ENCODE peak calls at places on chromosomes 7 and 10, in seven cellular contexts. One of them, this sample, is unnamed.
A peak's percentile ranks its signal among the peaks of the same experiment; 100 is the strongest.

GRCh38 chr10:130934333-130935035 is 377.0 kb downstream of the TCERG1L start:
- DNase-seq in Peyer's patch: no peak
- DNase-seq in tibial artery: no peak
- DNase-seq in AG04450: no peak
- DNase-seq in breast epithelium: no peak
- DNase-seq in thoracic aorta: no peak
- DNase-seq in IMR-90: no peak
- DNase-seq in this sample: no peak

GRCh38 chr7:7681191-7681935 is 37.0 kb downstream of the RPA3 start:
- DNase-seq in tibial artery: peak; percentile 41
- DNase-seq in AG04450: no peak
- DNase-seq in thoracic aorta: no peak
- DNase-seq in Peyer's patch: peak; percentile 51
- DNase-seq in breast epithelium: no peak
- DNase-seq in IMR-90: peak; percentile 61
- DNase-seq in this sample: peak; percentile 45

GRCh38 chr10:132628966-132629900 is 91.6 kb downstream of the INPP5A start:
- DNase-seq in breast epithelium: no peak
- DNase-seq in Peyer's patch: no peak
- DNase-seq in tibial artery: no peak
- DNase-seq in IMR-90: no peak
- DNase-seq in AG04450: no peak
- DNase-seq in thoracic aorta: no peak
- DNase-seq in this sample: no peak

GRCh38 chr7:99141756-99142726 is 1.9 kb downstream of the SMURF1 start:
- DNase-seq in thoracic aorta: peak; percentile 26
- DNase-seq in breast epithelium: peak; percentile 57
- DNase-seq in IMR-90: peak; percentile 79
- DNase-seq in AG04450: peak; percentile 53
- DNase-seq in Peyer's patch: peak; percentile 66
- DNase-seq in tibial artery: peak; percentile 60
- DNase-seq in this sample: peak; percentile 78

GRCh38 chr7:6444516-6445269 is 3.1 kb downstream of the DAGLB start:
- DNase-seq in thoracic aorta: no peak
- DNase-seq in breast epithelium: no peak
- DNase-seq in tibial artery: no peak
- DNase-seq in Peyer's patch: no peak
- DNase-seq in AG04450: no peak
- DNase-seq in IMR-90: peak; percentile 60
- DNase-seq in this sample: peak; percentile 74

GRCh38 chr7:33423646-33424020 is 294.3 kb downstream of the BBS9 start:
- DNase-seq in breast epithelium: no peak
- DNase-seq in tibial artery: no peak
- DNase-seq in thoracic aorta: no peak
- DNase-seq in AG04450: no peak
- DNase-seq in IMR-90: no peak
- DNase-seq in Peyer's patch: no peak
- DNase-seq in this sample: no peak

GRCh38 chr7:7565746-7566650 is 686 bp upstream of the MIOS start:
- DNase-seq in thoracic aorta: no peak
- DNase-seq in AG04450: no peak
- DNase-seq in tibial artery: no peak
- DNase-seq in Peyer's patch: no peak
- DNase-seq in IMR-90: no peak
- DNase-seq in breast epithelium: no peak
- DNase-seq in this sample: no peak

GRCh38 chr10:44589181-44589884 is 204.4 kb upstream of the CXCL12 start:
- DNase-seq in AG04450: no peak
- DNase-seq in IMR-90: no peak
- DNase-seq in tibial artery: no peak
- DNase-seq in breast epithelium: no peak
- DNase-seq in thoracic aorta: no peak
- DNase-seq in Peyer's patch: no peak
- DNase-seq in this sample: no peak

GRCh38 chr10:91700788-91701444 is 68.0 kb upstream of the PPP1R3C start:
- DNase-seq in breast epithelium: no peak
- DNase-seq in IMR-90: peak; percentile 81
- DNase-seq in tibial artery: no peak
- DNase-seq in AG04450: peak; percentile 15
- DNase-seq in Peyer's patch: no peak
- DNase-seq in thoracic aorta: no peak
- DNase-seq in this sample: no peak

GRCh38 chr10:33521062-33521461 is 186.6 kb upstream of the NRP1 start:
- DNase-seq in IMR-90: no peak
- DNase-seq in AG04450: no peak
- DNase-seq in breast epithelium: no peak
- DNase-seq in Peyer's patch: no peak
- DNase-seq in thoracic aorta: no peak
- DNase-seq in tibial artery: no peak
- DNase-seq in this sample: no peak

GRCh38 chr10:86373251-86373650 is 6.7 kb upstream of the GRID1 start:
- DNase-seq in thoracic aorta: no peak
- DNase-seq in Peyer's patch: no peak
- DNase-seq in AG04450: no peak
- DNase-seq in IMR-90: no peak
- DNase-seq in tibial artery: no peak
- DNase-seq in breast epithelium: no peak
- DNase-seq in this sample: no peak

GRCh38 chr10:31709028-31709427 is 219.6 kb downstream of the ARHGAP12 start:
- DNase-seq in Peyer's patch: no peak
- DNase-seq in IMR-90: no peak
- DNase-seq in AG04450: no peak
- DNase-seq in breast epithelium: no peak
- DNase-seq in thoracic aorta: no peak
- DNase-seq in tibial artery: no peak
- DNase-seq in this sample: no peak

GRCh38 chr10:125154529-125154928 is 5.8 kb downstream of the CTBP2 start:
- DNase-seq in IMR-90: no peak
- DNase-seq in AG04450: no peak
- DNase-seq in Peyer's patch: no peak
- DNase-seq in thoracic aorta: no peak
- DNase-seq in breast epithelium: no peak
- DNase-seq in tibial artery: no peak
- DNase-seq in this sample: no peak

DNA sequence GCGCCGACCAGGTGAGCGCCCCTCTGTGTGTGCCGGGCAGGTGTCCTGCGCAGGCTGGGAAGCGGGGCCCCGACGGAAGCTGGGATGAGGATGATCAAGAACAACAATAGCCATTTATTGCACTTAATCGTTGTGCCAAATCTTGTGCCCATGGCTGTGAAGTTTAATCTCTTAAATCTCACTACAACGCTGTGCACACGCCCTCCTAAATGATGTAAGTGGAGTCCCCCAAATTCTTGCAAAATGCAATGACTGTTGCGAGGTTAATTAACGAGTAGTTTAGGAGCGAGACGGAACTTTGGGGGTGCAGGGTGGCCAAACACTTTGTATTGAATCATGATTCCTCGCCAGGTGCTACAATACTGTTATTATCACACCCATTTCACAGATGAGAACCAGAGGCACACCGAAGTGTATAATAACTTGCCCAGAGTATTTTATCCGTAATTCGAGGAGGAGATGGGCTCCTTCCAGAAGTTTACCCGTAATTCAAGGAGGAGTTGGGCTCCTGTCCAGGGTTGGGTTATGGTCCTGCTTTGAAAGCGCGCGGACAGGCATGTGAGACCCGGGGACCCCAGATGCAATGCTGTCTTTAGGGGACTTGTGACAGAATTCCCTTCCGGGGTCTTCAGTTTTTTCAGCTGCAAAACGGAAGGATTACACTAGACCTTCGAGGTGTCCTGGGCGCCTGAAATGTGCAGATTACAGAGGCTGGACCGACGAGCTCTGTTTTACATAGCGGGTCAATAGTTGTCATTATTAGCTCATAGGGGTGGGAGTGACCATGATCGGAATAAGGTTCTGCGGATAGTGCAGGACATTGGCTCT is 1.0 kb downstream of the FFAR4 start:
- DNase-seq in IMR-90: no peak
- DNase-seq in breast epithelium: no peak
- DNase-seq in thoracic aorta: no peak
- DNase-seq in AG04450: no peak
- DNase-seq in tibial artery: no peak
- DNase-seq in Peyer's patch: no peak
- DNase-seq in this sample: no peak
- H3K4me3 ChIP-seq in IMR-90: no peak overlapping the region
- H3K4me3 ChIP-seq in breast epithelium: peak overlapping the region; percentile 41
- H3K4me3 ChIP-seq in thoracic aorta: peak overlapping the region; percentile 66
- H3K4me3 ChIP-seq in AG04450: no peak overlapping the region
- H3K4me3 ChIP-seq in tibial artery: peak overlapping the region; percentile 43
- H3K4me3 ChIP-seq in Peyer's patch: peak overlapping the region; percentile 35
- H3K4me3 ChIP-seq in this sample: no peak overlapping the region

GRCh38 chr10:119540038-119540437 is 2.5 kb downstream of the RGS10 start:
- DNase-seq in Peyer's patch: no peak
- DNase-seq in breast epithelium: no peak
- DNase-seq in thoracic aorta: no peak
- DNase-seq in IMR-90: no peak
- DNase-seq in tibial artery: no peak
- DNase-seq in AG04450: no peak
- DNase-seq in this sample: no peak

GRCh38 chr10:119542990-119543813 is 683 bp upstream of the RGS10 start:
- DNase-seq in IMR-90: peak; percentile 49
- DNase-seq in thoracic aorta: no peak
- DNase-seq in AG04450: no peak
- DNase-seq in tibial artery: peak; percentile 59
- DNase-seq in breast epithelium: no peak
- DNase-seq in Peyer's patch: peak; percentile 75
- DNase-seq in this sample: peak; percentile 63

GRCh38 chr10:119542357-119542989 is at the start of gene RGS10:
- DNase-seq in breast epithelium: peak; percentile 52
- DNase-seq in Peyer's patch: peak; percentile 84
- DNase-seq in IMR-90: peak; percentile 72
- DNase-seq in AG04450: no peak
- DNase-seq in thoracic aorta: no peak
- DNase-seq in tibial artery: peak; percentile 82
- DNase-seq in this sample: peak; percentile 68

GRCh38 chr10:119541046-119541445 is 1.5 kb downstream of the RGS10 start:
- DNase-seq in AG04450: no peak
- DNase-seq in tibial artery: no peak
- DNase-seq in thoracic aorta: no peak
- DNase-seq in Peyer's patch: no peak
- DNase-seq in IMR-90: peak; percentile 40
- DNase-seq in breast epithelium: no peak
- DNase-seq in this sample: no peak

GRCh38 chr10:119541459-119542356 is 811 bp downstream of the RGS10 start:
- DNase-seq in tibial artery: no peak
- DNase-seq in breast epithelium: no peak
- DNase-seq in Peyer's patch: peak; percentile 57
- DNase-seq in IMR-90: no peak
- DNase-seq in thoracic aorta: no peak
- DNase-seq in AG04450: no peak
- DNase-seq in this sample: no peak
- H3K27ac ChIP-seq in tibial artery: peak overlapping the region; percentile 60
- H3K27ac ChIP-seq in breast epithelium: peak overlapping the region; percentile 75
- H3K27ac ChIP-seq in Peyer's patch: peak overlapping the region; percentile 75
- H3K27ac ChIP-seq in IMR-90: peak overlapping the region; percentile 57
- H3K27ac ChIP-seq in thoracic aorta: peak overlapping the region; percentile 13
- H3K27ac ChIP-seq in AG04450: no peak overlapping the region
- H3K27ac ChIP-seq in this sample: no peak overlapping the region

GRCh38 chr7:156082048-156082447 is 269.8 kb upstream of the SHH start:
- DNase-seq in Peyer's patch: no peak
- DNase-seq in tibial artery: no peak
- DNase-seq in breast epithelium: no peak
- DNase-seq in AG04450: no peak
- DNase-seq in thoracic aorta: no peak
- DNase-seq in IMR-90: no peak
- DNase-seq in this sample: no peak

GRCh38 chr7:156074982-156075615 is 262.8 kb upstream of the SHH start:
- DNase-seq in Peyer's patch: no peak
- DNase-seq in AG04450: no peak
- DNase-seq in breast epithelium: no peak
- DNase-seq in IMR-90: no peak
- DNase-seq in tibial artery: no peak
- DNase-seq in thoracic aorta: no peak
- DNase-seq in this sample: no peak

GRCh38 chr7:156080046-156080445 is 267.8 kb upstream of the SHH start:
- DNase-seq in IMR-90: no peak
- DNase-seq in AG04450: no peak
- DNase-seq in breast epithelium: no peak
- DNase-seq in Peyer's patch: no peak
- DNase-seq in thoracic aorta: no peak
- DNase-seq in tibial artery: no peak
- DNase-seq in this sample: no peak

GRCh38 chr7:156079156-156079555 is 266.9 kb upstream of the SHH start:
- DNase-seq in AG04450: no peak
- DNase-seq in IMR-90: no peak
- DNase-seq in tibial artery: no peak
- DNase-seq in Peyer's patch: no peak
- DNase-seq in thoracic aorta: no peak
- DNase-seq in breast epithelium: no peak
- DNase-seq in this sample: no peak

DNA sequence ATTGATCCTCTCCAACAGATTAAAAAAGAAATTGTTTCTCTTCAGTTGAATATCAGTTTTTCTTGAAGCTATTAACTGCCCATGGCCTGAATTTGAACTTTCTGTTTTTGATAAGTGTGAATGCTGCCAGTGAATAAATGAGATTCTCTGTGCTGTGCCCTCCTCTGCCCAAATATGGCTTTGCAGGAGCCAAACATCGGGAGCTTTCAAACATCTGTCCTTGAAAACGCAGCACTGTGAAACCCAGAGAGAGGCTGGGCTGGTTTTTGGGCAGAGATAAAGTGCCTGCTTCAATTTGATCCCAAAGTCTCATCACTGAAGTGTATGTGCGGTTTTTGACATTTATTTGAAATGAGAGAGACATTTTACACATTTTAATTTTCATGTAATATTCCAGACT is 268.3 kb upstream of the SHH start:
- DNase-seq in Peyer's patch: no peak
- DNase-seq in thoracic aorta: no peak
- DNase-seq in IMR-90: no peak
- DNase-seq in breast epithelium: no peak
- DNase-seq in AG04450: no peak
- DNase-seq in tibial artery: no peak
- DNase-seq in this sample: no peak
- H3K27me3 ChIP-seq in Peyer's patch: no peaks in the 10 kb centered on the region
- H3K27me3 ChIP-seq in thoracic aorta: no peaks in the 10 kb centered on the region
- H3K27me3 ChIP-seq in IMR-90: no peaks in the 10 kb centered on the region
- H3K27me3 ChIP-seq in breast epithelium: no peaks in the 10 kb centered on the region
- H3K27me3 ChIP-seq in AG04450: no peaks in the 10 kb centered on the region
- H3K27me3 ChIP-seq in tibial artery: no peaks in the 10 kb centered on the region
- H3K27me3 ChIP-seq in this sample: peaks cover 11% of the 10 kb centered on the region

GRCh38 chr10:114768394-114768786 is 53.2 kb upstream of the FHIP2A start:
- DNase-seq in IMR-90: no peak
- DNase-seq in Peyer's patch: no peak
- DNase-seq in breast epithelium: no peak
- DNase-seq in thoracic aorta: no peak
- DNase-seq in AG04450: no peak
- DNase-seq in tibial artery: no peak
- DNase-seq in this sample: no peak

GRCh38 chr10:114767589-114768393 is 53.8 kb upstream of the FHIP2A start:
- DNase-seq in tibial artery: no peak
- DNase-seq in breast epithelium: no peak
- DNase-seq in thoracic aorta: no peak
- DNase-seq in IMR-90: peak; percentile 28
- DNase-seq in AG04450: no peak
- DNase-seq in Peyer's patch: no peak
- DNase-seq in this sample: no peak

GRCh38 chr10:114764656-114765055 is 56.9 kb upstream of the FHIP2A start:
- DNase-seq in IMR-90: no peak
- DNase-seq in breast epithelium: no peak
- DNase-seq in Peyer's patch: no peak
- DNase-seq in AG04450: no peak
- DNase-seq in tibial artery: no peak
- DNase-seq in thoracic aorta: no peak
- DNase-seq in this sample: no peak

GRCh38 chr10:114766470-114766869 is 55.1 kb upstream of the FHIP2A start:
- DNase-seq in IMR-90: peak; percentile 37
- DNase-seq in breast epithelium: no peak
- DNase-seq in tibial artery: no peak
- DNase-seq in thoracic aorta: no peak
- DNase-seq in AG04450: no peak
- DNase-seq in Peyer's patch: no peak
- DNase-seq in this sample: no peak

GRCh38 chr10:114767101-114767588 is 54.4 kb upstream of the FHIP2A start:
- DNase-seq in breast epithelium: no peak
- DNase-seq in Peyer's patch: no peak
- DNase-seq in IMR-90: peak; percentile 74
- DNase-seq in tibial artery: no peak
- DNase-seq in thoracic aorta: no peak
- DNase-seq in AG04450: peak; percentile 24
- DNase-seq in this sample: no peak
- H3K4me3 ChIP-seq in breast epithelium: peak overlapping the region; percentile 68
- H3K4me3 ChIP-seq in Peyer's patch: peak overlapping the region; percentile 96
- H3K4me3 ChIP-seq in IMR-90: peak overlapping the region; percentile 75
- H3K4me3 ChIP-seq in tibial artery: peak overlapping the region; percentile 71
- H3K4me3 ChIP-seq in thoracic aorta: peak overlapping the region; percentile 79
- H3K4me3 ChIP-seq in AG04450: peak overlapping the region; percentile 65
- H3K4me3 ChIP-seq in this sample: peak overlapping the region; percentile 45